ENCODE peak calls at places on chromosomes 5 and 9, in four cellular contexts. One of them, this sample, is unnamed.

GRCh38 chr9:83569326-83569725 is 31.1 kb upstream of the FRMD3 start:
- DNase-seq in activated T-cell treated with anti-CD3 and anti-CD28 coated beads for 48 hours: no peak
- DNase-seq in neural crest cell: no peak
- DNase-seq in non-pigmented ciliary epithelial cell: no peak
- DNase-seq in this sample: no peak

GRCh38 chr5:7745882-7746735 is 104.8 kb downstream of the CFAP90 start:
- DNase-seq in neural crest cell: peak
- DNase-seq in activated T-cell treated with anti-CD3 and anti-CD28 coated beads for 48 hours: peak
- DNase-seq in non-pigmented ciliary epithelial cell: peak
- DNase-seq in this sample: peak

GRCh38 chr5:141958113-141958512 is at the start of gene PCDH12:
- DNase-seq in non-pigmented ciliary epithelial cell: no peak
- DNase-seq in neural crest cell: no peak
- DNase-seq in activated T-cell treated with anti-CD3 and anti-CD28 coated beads for 48 hours: no peak
- DNase-seq in this sample: no peak

GRCh38 chr5:4879693-4880303 is 260.3 kb upstream of the ADAMTS16 start:
- DNase-seq in non-pigmented ciliary epithelial cell: peak
- DNase-seq in activated T-cell treated with anti-CD3 and anti-CD28 coated beads for 48 hours: peak
- DNase-seq in neural crest cell: peak
- DNase-seq in this sample: peak

GRCh38 chr9:129587487-129588262 is 33.2 kb downstream of the C9orf50 start:
- DNase-seq in neural crest cell: no peak
- DNase-seq in non-pigmented ciliary epithelial cell: no peak
- DNase-seq in activated T-cell treated with anti-CD3 and anti-CD28 coated beads for 48 hours: no peak
- DNase-seq in this sample: no peak

GRCh38 chr9:128160603-128160987 is 530 bp downstream of the BBLN start:
- DNase-seq in neural crest cell: no peak
- DNase-seq in activated T-cell treated with anti-CD3 and anti-CD28 coated beads for 48 hours: peak
- DNase-seq in non-pigmented ciliary epithelial cell: no peak
- DNase-seq in this sample: no peak

GRCh38 chr9:27088981-27089380 is 20.0 kb upstream of the TEK start:
- DNase-seq in activated T-cell treated with anti-CD3 and anti-CD28 coated beads for 48 hours: no peak
- DNase-seq in non-pigmented ciliary epithelial cell: peak
- DNase-seq in neural crest cell: no peak
- DNase-seq in this sample: no peak

GRCh38 chr5:16741007-16741406 is 124.2 kb upstream of the RETREG1 start:
- DNase-seq in non-pigmented ciliary epithelial cell: no peak
- DNase-seq in neural crest cell: no peak
- DNase-seq in activated T-cell treated with anti-CD3 and anti-CD28 coated beads for 48 hours: no peak
- DNase-seq in this sample: no peak

GRCh38 chr5:176533894-176534611 is 3.1 kb downstream of the RNF44 start:
- DNase-seq in neural crest cell: no peak
- DNase-seq in non-pigmented ciliary epithelial cell: no peak
- DNase-seq in activated T-cell treated with anti-CD3 and anti-CD28 coated beads for 48 hours: no peak
- DNase-seq in this sample: no peak